ENCODE peak calls at places on chromosomes 4 and X, in four cellular contexts. L is WTC11, J is K562, A is HepG2. I is an unnamed sample.

GRCh38 chr4:99979872-99980271 is 29.8 kb upstream of the H2AZ1 start:
- DNase-seq in L (no peak), A (no peak), J (no peak), I (no peak)

GRCh38 chr4:6001965-6002833 is 16.0 kb downstream of the C4orf50 start:
- DNase-seq in J (no peak), A (no peak), L (no peak), I (no peak)

GRCh38 chr4:122921971-122922876 is at the start of gene NUDT6:
- DNase-seq in L (peak), A (peak), J (peak), I (peak)

GRCh38 chrX:147180886-147181285 is 366.3 kb upstream of the CXorf51A start:
- DNase-seq in A (peak), L (no peak), J (no peak), I (no peak)

GRCh38 chr4:184721254-184721653 is 12.6 kb downstream of the CENPU start:
- DNase-seq in L (no peak), J (no peak), A (no peak), I (no peak)

GRCh38 chrX:38216642-38217041 is 4.0 kb downstream of the SRPX start:
- DNase-seq in J (no peak), L (no peak), A (no peak), I (no peak)

GRCh38 chr4:17511041-17511949 is 595 bp downstream of the QDPR start:
- DNase-seq in J (peak), L (peak), A (peak), I (peak)

GRCh38 chr4:146235654-146236570 is 21.6 kb downstream of the REELD1 start:
- DNase-seq in A (no peak), J (no peak), L (no peak), I (no peak)

GRCh38 chrX:87005885-87006284 is 511.7 kb upstream of the KLHL4 start:
- DNase-seq in J (no peak), L (no peak), A (no peak), I (no peak)

GRCh38 chr4:27009539-27009938 is 148.9 kb downstream of the STIM2 start:
- DNase-seq in A (no peak), L (no peak), J (no peak), I (no peak)

GRCh38 chr4:169142906-169143305 is 127.8 kb downstream of the SH3RF1 start:
- DNase-seq in A (no peak), J (no peak), L (no peak), I (no peak)

GRCh38 chr4:173526724-173527102 is 3.3 kb downstream of the HAND2 start:
- DNase-seq in L (no peak), A (no peak), J (no peak), I (no peak)

GRCh38 chr4:87232241-87232640 is 11.8 kb upstream of the KLHL8 start:
- DNase-seq in L (no peak), A (no peak), J (no peak), I (no peak)

GRCh38 chr4:23889814-23890269 is at the start of gene PPARGC1A:
- DNase-seq in A (peak), L (no peak), J (peak), I (no peak)

GRCh38 chr4:88857588-88857987 is 160.0 kb upstream of the NAP1L5 start:
- DNase-seq in L (no peak), J (no peak), A (no peak), I (no peak)

GRCh38 chr4:3415471-3416141 is 26.2 kb upstream of the HGFAC start:
- DNase-seq in J (no peak), A (no peak), L (no peak), I (no peak)

GRCh38 chr4:128483041-128483440 is 195.4 kb upstream of the PGRMC2 start:
- DNase-seq in L (no peak), J (no peak), A (no peak), I (no peak)

GRCh38 chr4:128483816-128484215 is 196.2 kb upstream of the PGRMC2 start:
- DNase-seq in A (no peak), J (no peak), L (no peak), I (no peak)

GRCh38 chr4:128484896-128485295 is 197.3 kb upstream of the PGRMC2 start:
- DNase-seq in J (no peak), L (no peak), A (no peak), I (no peak)

DNA sequence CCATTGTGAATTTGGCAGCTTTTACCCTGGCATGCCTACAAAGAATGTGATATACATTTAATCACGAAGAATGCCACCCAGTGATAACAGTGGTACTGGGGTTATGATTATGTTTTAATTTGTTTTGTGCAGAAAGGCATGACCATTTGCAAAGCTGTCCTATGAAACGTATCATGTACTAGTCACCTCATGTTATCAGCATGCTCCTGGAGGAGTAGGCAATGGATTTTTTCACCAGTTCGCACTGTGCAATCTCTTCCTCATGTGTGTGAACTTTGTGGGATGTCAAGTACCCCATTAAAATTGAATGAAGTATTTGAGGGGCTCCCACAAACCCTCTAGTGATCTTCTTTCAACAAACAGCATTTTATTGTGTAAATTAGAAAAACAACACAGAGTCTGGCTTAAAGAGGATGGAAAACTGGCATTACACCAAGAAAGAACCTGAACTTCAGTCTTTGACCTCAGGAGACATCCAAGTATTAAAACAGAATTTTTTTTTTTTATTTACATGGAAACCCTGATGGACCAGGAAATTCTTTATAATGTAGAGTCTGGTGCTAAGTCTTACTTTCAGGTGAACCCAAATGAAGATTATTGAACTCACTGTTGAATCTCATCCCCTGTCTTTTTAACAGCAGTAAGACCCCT is 200.6 kb upstream of the PGRMC2 start:
- DNase-seq in J (no peak), L (no peak), A (no peak), I (no peak)
- TF ChIP-seq CTCF in J (no peak), L (no peak), A (no peak), I (no peak)

GRCh38 chrX:24494544-24495113 is 29.5 kb downstream of the PDK3 start:
- DNase-seq in L (no peak), A (peak), J (no peak), I (peak)
- TF ChIP-seq NR3C1 in L (no peak), A (no peak), J (no peak), I (no peak)

GRCh38 chr4:94546949-94547348 is 95.2 kb downstream of the PDLIM5 start:
- DNase-seq in J (no peak), L (no peak), A (no peak), I (no peak)

GRCh38 chr4:94545296-94545695 is 93.6 kb downstream of the PDLIM5 start:
- DNase-seq in J (no peak), A (peak), L (no peak), I (peak)

GRCh38 chr4:94548571-94548970 is 96.8 kb downstream of the PDLIM5 start:
- DNase-seq in J (peak), L (no peak), A (peak), I (peak)

GRCh38 chr4:94540476-94540875 is 88.7 kb downstream of the PDLIM5 start:
- DNase-seq in J (no peak), A (no peak), L (no peak), I (no peak)

GRCh38 chr4:94544811-94545210 is 93.1 kb downstream of the PDLIM5 start:
- DNase-seq in J (no peak), A (peak), L (no peak), I (no peak)
- TF ChIP-seq CTCF in J (no peak), A (no peak), L (no peak), I (no peak)

GRCh38 chr4:92050875-92051274 is 252.9 kb upstream of the GRID2 start:
- DNase-seq in J (no peak), L (no peak), A (no peak), I (no peak)
- TF ChIP-seq NR3C1 in J (no peak), L (no peak), A (no peak), I (no peak)

GRCh38 chr4:112381996-112382692 is 85.0 kb downstream of the ALPK1 start:
- DNase-seq in L (no peak), A (no peak), J (no peak), I (no peak)

GRCh38 chr4:112378858-112379257 is 81.7 kb downstream of the ALPK1 start:
- DNase-seq in A (no peak), J (no peak), L (no peak), I (no peak)

GRCh38 chr4:112377701-112378620 is 80.8 kb downstream of the ALPK1 start:
- DNase-seq in A (no peak), L (no peak), J (no peak), I (no peak)

GRCh38 chr4:112377127-112377635 is 80.0 kb downstream of the ALPK1 start:
- DNase-seq in A (no peak), J (no peak), L (no peak), I (no peak)

GRCh38 chr4:112379306-112379705 is 82.1 kb downstream of the ALPK1 start:
- DNase-seq in L (peak), J (no peak), A (no peak), I (no peak)
- TF ChIP-seq CTCF in L (no peak), J (peak), A (no peak), I (no peak)

GRCh38 chr4:117664706-117665444 is 369.4 kb upstream of the NDST3 start:
- DNase-seq in L (no peak), A (no peak), J (no peak), I (no peak)
- TF ChIP-seq NR3C1 in L (no peak), A (no peak), J (no peak), I (no peak)

DNA sequence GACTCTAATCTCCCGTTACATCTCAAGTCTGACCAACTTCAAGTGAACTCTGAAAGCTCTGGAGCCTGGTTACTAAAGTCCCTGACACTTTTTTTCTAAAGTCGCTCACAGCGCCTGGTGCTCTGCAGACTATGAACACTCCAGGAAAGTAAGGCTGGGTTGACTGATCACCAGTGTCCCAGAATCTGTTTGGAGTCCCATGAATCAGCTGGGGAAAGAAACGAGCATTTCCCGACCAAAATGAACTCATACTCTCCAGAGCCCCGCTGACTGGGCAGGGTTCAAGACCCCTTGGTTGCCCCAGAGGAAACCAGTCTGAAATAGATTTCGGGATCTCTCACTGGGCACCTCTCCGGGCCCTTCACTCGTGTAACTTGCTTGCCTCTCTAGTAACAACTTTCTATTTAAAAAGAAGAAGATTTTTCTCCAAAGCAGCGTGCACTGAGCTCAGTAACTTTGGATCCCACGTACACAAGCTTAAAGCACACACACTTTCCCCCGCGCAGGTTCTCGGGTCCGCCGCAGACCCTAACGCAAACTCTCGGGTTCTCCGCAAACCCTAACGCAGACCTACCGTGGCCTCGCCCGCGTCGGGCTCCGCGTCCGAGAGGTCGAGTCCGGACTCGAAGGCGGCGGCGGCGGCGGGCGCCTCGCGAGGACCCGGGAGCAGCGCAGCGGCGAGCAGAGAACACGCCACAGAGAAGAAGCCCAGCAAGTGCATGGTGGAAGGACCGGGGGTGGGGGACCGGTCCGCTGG is 953 bp downstream of the VEGFC start:
- DNase-seq in A (no peak), L (peak), J (no peak), I (no peak)
- TF ChIP-seq CTCF in A (no peak), L (no peak), J (no peak), I (no peak)

GRCh38 chr4:182142146-182143085 is 100.8 kb upstream of the TENM3 start:
- DNase-seq in A (no peak), J (no peak), L (peak), I (no peak)

GRCh38 chr4:182143086-182143821 is 99.9 kb upstream of the TENM3 start:
- DNase-seq in L (peak), J (no peak), A (no peak), I (no peak)

GRCh38 chr4:182145360-182145905 is 97.8 kb upstream of the TENM3 start:
- DNase-seq in J (no peak), L (no peak), A (no peak), I (no peak)

GRCh38 chr4:182143822-182144620 is 99.2 kb upstream of the TENM3 start:
- DNase-seq in J (no peak), L (peak), A (no peak), I (peak)

GRCh38 chr4:182144621-182145359 is 98.4 kb upstream of the TENM3 start:
- DNase-seq in L (peak), J (no peak), A (no peak), I (no peak)
- TF ChIP-seq NR3C1 in L (no peak), J (no peak), A (no peak), I (no peak)

I was measured in A549.